ENCODE peak calls at places on chromosomes 7 and 10, in ten cellular contexts. A, V, P, W, S, H, M, U, I and O are unnamed samples.

GRCh38 chr7:158033196-158033595 is 554.4 kb downstream of the PTPRN2 start:
- DNase-seq in A (no peak), V (no peak), P (no peak), W (no peak), S (no peak), H (no peak), M (no peak), U (no peak), I (no peak), O (no peak)

GRCh38 chr7:8923164-8923806 is 489.9 kb downstream of the NXPH1 start:
- DNase-seq in A (no peak), V (no peak), P (no peak), W (no peak), S (no peak), H (no peak), M (no peak), U (no peak), I (no peak), O (no peak)

GRCh38 chr10:73888514-73888913 is 14.2 kb upstream of the CAMK2G start:
- DNase-seq in A (no peak), V (no peak), P (no peak), W (no peak), S (no peak), H (peak; percentile 15), M (no peak), U (no peak), I (no peak), O (peak; percentile 71)

GRCh38 chr10:95201736-95202135 is 7.7 kb downstream of the ACSM6 start:
- DNase-seq in A (no peak), V (peak; percentile 14), P (peak; percentile 21), W (no peak), S (no peak), H (peak; percentile 34), M (no peak), U (no peak), I (no peak), O (no peak)

GRCh38 chr7:19248681-19249080 is 103.5 kb upstream of the FERD3L start:
- DNase-seq in A (no peak), V (no peak), P (peak; percentile 57), W (no peak), S (no peak), H (peak; percentile 15), M (no peak), U (no peak), I (no peak), O (no peak)

GRCh38 chr10:113751116-113751728 is at the start of gene PLEKHS1:
- DNase-seq in A (no peak), V (no peak), P (no peak), W (no peak), S (no peak), H (no peak), M (no peak), U (no peak), I (no peak), O (no peak)

GRCh38 chr10:123911866-123912265 is 20.3 kb upstream of the CPXM2 start:
- DNase-seq in A (no peak), V (no peak), P (no peak), W (no peak), S (no peak), H (no peak), M (no peak), U (no peak), I (no peak), O (peak; percentile 40)

GRCh38 chr7:112869111-112869774 is 79.0 kb upstream of the TMEM168 start:
- DNase-seq in A (no peak), V (peak; percentile 52), P (peak; percentile 37), W (peak; percentile 83), S (no peak), H (peak; percentile 43), M (no peak), U (no peak), I (no peak), O (peak; percentile 43)

GRCh38 chr7:5627745-5628547 is 153.5 kb downstream of the RNF216 start:
- DNase-seq in A (no peak), V (no peak), P (no peak), W (no peak), S (no peak), H (no peak), M (no peak), U (no peak), I (no peak), O (no peak)

GRCh38 chr10:17454181-17454800 is at the start of gene ST8SIA6:
- DNase-seq in A (peak; percentile 73), V (no peak), P (peak; percentile 6), W (peak; percentile 78), S (no peak), H (peak; percentile 49), M (peak; percentile 59), U (peak; percentile 41), I (peak; percentile 64), O (peak; percentile 11)

GRCh38 chr7:77531038-77531437 is 6.1 kb upstream of the PTPN12 start:
- DNase-seq in A (no peak), V (no peak), P (no peak), W (no peak), S (no peak), H (no peak), M (no peak), U (no peak), I (no peak), O (no peak)

GRCh38 chr7:126040114-126041045 is 1110.8 kb upstream of the POT1 start:
- DNase-seq in A (no peak), V (no peak), P (no peak), W (no peak), S (no peak), H (no peak), M (no peak), U (no peak), I (no peak), O (no peak)

GRCh38 chr7:82050134-82050533 is 280.3 kb upstream of the HGF start:
- DNase-seq in A (no peak), V (peak; percentile 3), P (peak; percentile 85), W (peak; percentile 6), S (no peak), H (peak; percentile 72), M (no peak), U (no peak), I (no peak), O (no peak)

GRCh38 chr7:4837041-4837813 is 24.6 kb downstream of the PAPOLB start:
- DNase-seq in A (no peak), V (no peak), P (peak; percentile 56), W (no peak), S (no peak), H (no peak), M (peak; percentile 39), U (no peak), I (peak; percentile 54), O (no peak)

GRCh38 chr7:30148951-30149459 is 14.2 kb downstream of the MTURN start:
- DNase-seq in A (no peak), V (no peak), P (no peak), W (peak; percentile 27), S (no peak), H (no peak), M (peak; percentile 84), U (no peak), I (no peak), O (no peak)

GRCh38 chr10:32000937-32001336 is 55.3 kb downstream of the KIF5B start:
- DNase-seq in A (no peak), V (no peak), P (peak; percentile 25), W (peak; percentile 81), S (no peak), H (no peak), M (no peak), U (no peak), I (no peak), O (peak; percentile 30)

DNA sequence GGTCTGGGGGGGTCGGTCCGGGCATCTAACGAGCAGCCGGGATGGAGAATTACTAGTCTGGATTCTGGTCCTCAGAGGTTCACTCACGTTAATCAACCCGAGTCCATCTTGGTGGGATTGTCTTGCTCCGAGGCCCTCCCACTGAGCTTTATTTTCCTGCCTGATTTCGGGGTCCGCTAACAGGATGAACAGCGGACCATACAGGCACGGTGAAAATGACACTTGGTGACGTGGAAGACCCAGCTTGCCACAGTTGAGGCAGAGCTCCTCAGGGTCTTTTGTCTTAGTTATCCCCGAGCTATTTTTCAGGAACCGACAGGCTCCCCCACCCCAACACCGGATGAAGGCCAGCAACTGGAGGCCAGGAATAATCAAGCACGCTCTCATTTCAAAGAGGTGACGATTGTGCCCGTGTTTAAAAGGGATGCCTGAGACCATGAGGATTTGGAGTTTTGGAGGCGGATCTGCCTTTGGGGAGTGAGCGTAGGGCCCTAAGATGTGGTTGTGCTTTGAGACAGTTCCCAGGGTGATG is 517 bp upstream of the LRRD1 start:
- DNase-seq in A (no peak), V (no peak), P (no peak), W (peak; percentile 57), S (peak; percentile 92), H (no peak), M (no peak), U (no peak), I (no peak), O (peak; percentile 1)
- H3K27ac ChIP-seq in A (no peak overlapping the region), V (no peak overlapping the region), P (no peak overlapping the region), W (no peak overlapping the region), S (peak overlapping the region; percentile 76), H (peak overlapping the region; percentile 72), M (peak overlapping the region; percentile 80), U (peak overlapping the region; percentile 84), I (peak overlapping the region; percentile 78), O (peak overlapping the region; percentile 77)

DNA sequence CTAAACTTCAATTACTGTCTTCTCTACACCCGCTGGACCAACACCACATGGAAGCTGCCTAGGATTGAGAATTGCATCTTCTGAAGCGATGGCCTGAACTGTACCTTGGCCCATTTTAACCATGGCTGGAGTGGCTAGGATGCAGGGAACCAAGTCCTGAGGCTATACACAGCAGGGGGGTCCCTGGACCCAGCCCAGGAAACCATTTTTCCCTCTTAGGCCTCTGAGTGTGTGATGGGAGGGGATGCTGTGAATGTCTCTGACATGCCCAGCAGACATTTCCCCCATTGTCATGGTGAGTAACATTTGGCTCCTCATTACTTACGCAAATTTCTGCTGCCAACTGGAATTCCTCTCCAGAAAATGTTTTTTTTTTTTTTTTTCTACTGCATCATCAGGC is 822.7 kb downstream of the PCDH15 start:
- DNase-seq in A (no peak), V (no peak), P (no peak), W (no peak), S (no peak), H (peak; percentile 19), M (no peak), U (no peak), I (no peak), O (no peak)
- H3K4me3 ChIP-seq in A (no peak overlapping the region), V (no peak overlapping the region), P (no peak overlapping the region), W (no peak overlapping the region), S (no peak overlapping the region), H (no peak overlapping the region), M (no peak overlapping the region), U (no peak overlapping the region), I (no peak overlapping the region), O (no peak overlapping the region)

GRCh38 chr7:26195182-26195581 is 5.4 kb downstream of the HNRNPA2B1 start:
- DNase-seq in A (no peak), V (no peak), P (no peak), W (no peak), S (no peak), H (no peak), M (no peak), U (no peak), I (no peak), O (no peak)
- H3K36me3 ChIP-seq in A (peaks cover 70% of the 10 kb centered on the region), V (peaks cover 25% of the 10 kb centered on the region), P (peaks cover 83% of the 10 kb centered on the region), W (peaks cover 89% of the 10 kb centered on the region), S (peaks cover 48% of the 10 kb centered on the region), H (peaks cover 9% of the 10 kb centered on the region), M (peaks cover 81% of the 10 kb centered on the region), U (peaks cover 84% of the 10 kb centered on the region), I (peaks cover 76% of the 10 kb centered on the region), O (peaks cover 70% of the 10 kb centered on the region)

DNA sequence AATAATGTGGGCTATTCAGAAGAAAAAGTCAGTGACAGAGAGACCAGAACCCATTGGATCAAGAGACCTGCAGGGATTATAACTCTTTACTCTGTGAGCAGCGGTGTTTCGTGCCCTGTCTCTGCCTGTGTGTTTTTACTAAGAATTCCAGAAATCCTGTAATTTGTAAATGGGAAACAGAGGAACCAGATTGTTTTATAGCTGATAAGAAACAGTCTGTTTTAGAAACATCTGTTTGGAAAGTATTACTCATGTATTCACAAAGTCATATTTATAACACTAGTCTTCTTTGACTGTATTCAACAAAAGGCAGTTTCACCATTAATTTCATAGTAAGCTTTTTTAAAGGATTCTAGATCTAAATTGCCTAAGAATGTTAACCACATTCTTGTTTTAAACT is 30.0 kb upstream of the VDAC2 start:
- DNase-seq in A (no peak), V (no peak), P (no peak), W (no peak), S (no peak), H (no peak), M (no peak), U (no peak), I (no peak), O (no peak)
- H3K27ac ChIP-seq in A (no peak overlapping the region), V (no peak overlapping the region), P (no peak overlapping the region), W (no peak overlapping the region), S (peak overlapping the region; percentile 11), H (no peak overlapping the region), M (no peak overlapping the region), U (peak overlapping the region; percentile 60), I (peak overlapping the region; percentile 48), O (no peak overlapping the region)